ENCODE peak calls at places on chromosomes 5 and 9, in six cellular contexts. T, A, Q, N, X and Z are unnamed samples.

GRCh38 chr5:95861221-95861857 is 38.8 kb upstream of the GLRX start:
- DNase-seq in T (peak; percentile 92), A (peak; percentile 97), Q (peak; percentile 53), N (peak; percentile 90), X (peak; percentile 20), Z (no peak)

GRCh38 chr9:108671156-108671555 is 184.6 kb downstream of the ACTL7B start:
- DNase-seq in T (no peak), A (peak; percentile 65), Q (no peak), N (peak; percentile 45), X (no peak), Z (no peak)

GRCh38 chr5:139925650-139926640 is 117.2 kb downstream of the NRG2 start:
- DNase-seq in T (no peak), A (no peak), Q (no peak), N (no peak), X (no peak), Z (no peak)

GRCh38 chr9:132744881-132745761 is 74.9 kb downstream of the GTF3C4 start:
- DNase-seq in T (no peak), A (peak; percentile 25), Q (no peak), N (no peak), X (no peak), Z (no peak)

GRCh38 chr5:111930905-111931461 is 174.0 kb upstream of the NREP start:
- DNase-seq in T (no peak), A (peak; percentile 85), Q (no peak), N (no peak), X (no peak), Z (no peak)

GRCh38 chr9:92590386-92590785 is 54.6 kb upstream of the ECM2 start:
- DNase-seq in T (peak; percentile 82), A (peak; percentile 62), Q (peak; percentile 53), N (no peak), X (no peak), Z (no peak)

GRCh38 chr9:101387871-101388506 is 3.2 kb upstream of the BAAT start:
- DNase-seq in T (no peak), A (peak; percentile 75), Q (no peak), N (peak; percentile 82), X (peak; percentile 54), Z (no peak)

GRCh38 chr5:122076669-122077450 is 1.2 kb downstream of the LOX start:
- DNase-seq in T (peak; percentile 88), A (peak; percentile 83), Q (peak; percentile 81), N (peak; percentile 73), X (no peak), Z (peak; percentile 69)

GRCh38 chr5:151688406-151688805 is 1.7 kb upstream of the SPARC start:
- DNase-seq in T (peak; percentile 10), A (no peak), Q (no peak), N (no peak), X (no peak), Z (no peak)

GRCh38 chr5:66987949-66988838 is 208.4 kb downstream of the CD180 start:
- DNase-seq in T (no peak), A (peak; percentile 68), Q (no peak), N (peak; percentile 40), X (peak; percentile 55), Z (no peak)

GRCh38 chr5:141664733-141665461 is 13.7 kb upstream of the FCHSD1 start:
- DNase-seq in T (peak; percentile 71), A (peak; percentile 69), Q (peak; percentile 86), N (peak; percentile 69), X (peak; percentile 80), Z (peak; percentile 89)

GRCh38 chr5:20286512-20286911 is 298.5 kb upstream of the CDH18 start:
- DNase-seq in T (no peak), A (peak; percentile 55), Q (no peak), N (peak; percentile 62), X (no peak), Z (no peak)

GRCh38 chr9:107707419-107707837 is 217.9 kb upstream of the KLF4 start:
- DNase-seq in T (no peak), A (peak; percentile 86), Q (no peak), N (peak; percentile 28), X (no peak), Z (no peak)

GRCh38 chr9:127676636-127677035 is 30.2 kb upstream of the CFAP157 start:
- DNase-seq in T (no peak), A (peak; percentile 17), Q (no peak), N (no peak), X (no peak), Z (no peak)

GRCh38 chr5:135253601-135254165 is 145.3 kb downstream of the MACROH2A1 start:
- DNase-seq in T (no peak), A (no peak), Q (no peak), N (no peak), X (no peak), Z (no peak)

GRCh38 chr5:163915481-163915961 is 410.1 kb downstream of the MAT2B start:
- DNase-seq in T (no peak), A (no peak), Q (peak; percentile 52), N (no peak), X (peak; percentile 93), Z (no peak)

GRCh38 chr5:44002381-44002901 is 386.8 kb downstream of the FGF10 start:
- DNase-seq in T (no peak), A (peak; percentile 49), Q (no peak), N (peak; percentile 61), X (no peak), Z (peak; percentile 81)

GRCh38 chr5:89123607-89124006 is 240.6 kb upstream of the MEF2C start:
- DNase-seq in T (no peak), A (no peak), Q (no peak), N (no peak), X (no peak), Z (no peak)

DNA sequence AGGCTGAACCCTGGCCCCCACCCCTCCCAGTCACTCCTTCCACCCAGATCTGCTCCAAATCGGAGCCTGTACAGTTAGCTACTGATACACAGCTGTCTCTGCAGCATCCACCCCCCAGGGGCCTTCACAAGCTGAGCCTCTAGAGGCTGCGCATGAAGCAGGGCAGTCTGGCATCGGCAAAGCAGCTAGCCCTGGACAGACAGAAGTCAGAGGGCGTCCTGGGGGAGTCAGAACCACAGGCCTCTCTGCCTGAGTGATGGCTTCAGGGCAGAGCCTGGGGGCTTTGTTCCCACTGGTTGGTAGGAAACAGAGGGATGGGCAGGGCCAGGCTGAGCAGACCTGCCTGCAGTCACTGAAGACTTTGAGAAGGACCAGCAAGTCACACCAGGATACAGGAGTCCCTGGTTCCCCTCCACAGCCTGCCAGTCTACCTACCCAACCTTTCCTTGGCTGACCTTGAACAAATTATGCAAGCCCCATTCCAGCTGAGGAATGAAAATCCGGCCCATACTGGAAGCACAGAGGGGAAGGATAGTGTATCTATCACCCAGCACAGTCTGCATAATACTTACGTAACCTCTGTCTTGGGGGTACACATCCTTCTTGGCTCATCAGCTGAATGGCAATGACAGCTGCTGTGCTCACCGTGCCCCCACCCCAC is 8.7 kb downstream of the VDAC1 start:
- DNase-seq in T (no peak), A (no peak), Q (no peak), N (no peak), X (no peak), Z (no peak)
- H3K4me1 ChIP-seq in T (peaks cover 74% of the 10 kb centered on the region), A (peaks cover 44% of the 10 kb centered on the region), Q (peaks cover 45% of the 10 kb centered on the region), N (peaks cover 78% of the 10 kb centered on the region), X (peaks cover 59% of the 10 kb centered on the region), Z (peaks cover 56% of the 10 kb centered on the region)

DNA sequence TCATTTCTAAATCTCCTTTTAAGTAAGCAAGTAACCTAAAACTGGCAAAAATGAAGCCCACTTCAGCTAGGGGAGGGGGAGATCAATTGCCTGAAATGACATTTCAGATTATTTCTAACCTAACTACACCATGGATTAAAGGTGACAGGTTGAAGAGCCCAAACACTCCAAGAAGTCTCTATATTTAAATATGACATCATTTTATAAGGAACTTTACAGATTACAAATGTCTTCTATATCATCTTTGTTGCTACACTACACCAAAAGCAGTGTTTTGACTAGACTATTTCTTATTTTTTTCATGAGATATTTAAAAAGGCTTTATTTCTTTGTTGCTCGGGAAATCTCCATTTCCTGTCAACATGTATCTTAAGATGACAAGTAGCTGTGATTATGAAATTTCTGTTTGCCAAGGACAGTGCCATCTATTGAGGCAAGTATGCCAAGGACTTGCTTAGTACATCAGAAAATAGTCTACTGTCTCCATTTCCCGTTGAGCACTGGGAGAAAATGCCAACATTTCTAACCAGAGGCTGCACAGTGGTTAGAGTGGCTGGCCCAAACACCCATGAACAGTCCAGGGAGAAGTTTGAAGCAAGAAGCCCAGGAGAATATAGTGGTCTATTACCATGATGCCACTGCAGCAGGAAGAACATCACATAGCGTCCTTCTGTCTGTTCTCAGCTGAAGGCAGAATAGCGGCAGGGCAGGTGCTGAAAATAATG is 93.4 kb upstream of the ITGA2 start:
- DNase-seq in T (no peak), A (peak; percentile 9), Q (no peak), N (peak; percentile 14), X (no peak), Z (no peak)
- H3K4me3 ChIP-seq in T (no peak overlapping the region), A (no peak overlapping the region), Q (no peak overlapping the region), N (no peak overlapping the region), X (no peak overlapping the region), Z (no peak overlapping the region)

DNA sequence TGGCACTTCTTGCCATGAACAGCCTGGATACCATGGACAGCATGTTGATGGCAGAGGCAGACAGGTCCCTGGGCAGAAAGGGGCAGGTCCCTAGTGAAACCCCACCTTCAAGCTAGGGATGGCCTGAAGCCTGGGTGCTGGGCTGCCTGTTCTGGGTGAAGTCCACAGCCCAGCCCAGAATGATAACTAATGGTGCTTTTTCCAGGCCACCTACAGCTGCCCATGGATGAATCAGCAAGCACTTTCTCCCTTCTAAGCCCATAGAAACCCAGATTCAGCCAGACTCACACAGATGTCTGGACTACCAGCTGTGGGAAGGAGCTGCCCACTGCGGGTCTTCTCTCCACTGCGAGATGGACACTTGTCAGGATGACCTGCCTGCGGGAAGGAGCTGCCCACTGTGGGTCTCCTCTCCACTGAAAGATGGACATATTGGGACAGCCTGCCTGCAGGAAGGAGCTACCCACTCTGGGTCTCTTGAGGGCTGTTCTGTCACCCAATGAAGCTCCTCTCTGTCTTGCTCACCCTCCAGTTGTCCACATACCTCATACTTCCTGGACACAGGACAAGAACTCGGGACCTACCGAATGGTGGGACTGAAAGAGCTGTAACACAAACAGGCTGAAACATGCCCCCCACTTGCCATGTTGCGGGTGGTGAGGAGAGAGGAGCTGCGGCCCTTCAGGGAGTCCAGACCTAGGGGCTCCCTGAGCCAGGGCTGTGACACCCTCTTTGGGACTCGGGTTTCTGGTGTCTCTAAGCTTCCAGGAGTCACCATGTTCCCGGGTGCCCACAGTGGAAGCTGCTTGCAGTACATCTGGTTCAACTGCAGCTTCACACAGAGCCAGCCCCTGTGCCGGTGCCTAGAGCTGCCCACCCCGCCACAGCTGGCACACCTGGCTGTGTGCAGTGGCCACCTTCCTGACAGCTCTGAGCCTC is 60.7 kb upstream of the SYNPO start:
- DNase-seq in T (no peak), A (peak; percentile 35), Q (peak; percentile 39), N (no peak), X (no peak), Z (no peak)
- H3K4me1 ChIP-seq in T (no peaks in the 10 kb centered on the region), A (no peaks in the 10 kb centered on the region), Q (peaks cover 18% of the 10 kb centered on the region), N (peaks cover 4% of the 10 kb centered on the region), X (no peaks in the 10 kb centered on the region), Z (peaks cover 7% of the 10 kb centered on the region)

GRCh38 chr5:72566746-72567145 is 59.5 kb upstream of the ZNF366 start:
- DNase-seq in T (no peak), A (no peak), Q (no peak), N (no peak), X (no peak), Z (no peak)

GRCh38 chr5:72569423-72569939 is 62.3 kb upstream of the ZNF366 start:
- DNase-seq in T (no peak), A (no peak), Q (no peak), N (no peak), X (no peak), Z (no peak)

DNA sequence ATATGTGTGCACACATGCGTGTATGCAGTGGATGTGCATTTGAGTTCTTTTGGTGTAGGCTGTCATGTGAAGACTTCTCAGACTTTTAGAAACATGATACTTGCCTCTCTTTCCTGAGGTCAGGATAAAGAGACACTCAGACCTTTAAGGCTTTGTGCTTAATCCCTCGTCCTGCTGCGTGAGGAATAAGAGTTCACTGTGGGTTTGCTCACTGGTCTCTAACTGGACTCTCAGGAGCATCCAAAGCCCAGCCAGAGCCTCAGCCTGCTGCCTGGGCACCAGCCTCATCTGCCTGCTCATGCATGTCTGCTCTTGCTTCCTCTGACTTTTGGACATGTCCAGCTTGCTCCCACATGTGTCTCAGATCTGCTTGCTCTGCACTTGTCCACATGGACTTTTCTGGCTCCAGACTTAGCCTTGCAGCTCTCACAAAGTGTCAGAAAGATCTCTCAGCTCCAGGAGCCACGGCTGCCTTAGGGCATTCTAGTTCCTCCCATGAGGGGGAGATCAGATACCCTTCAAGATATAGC is 65.1 kb upstream of the ZNF366 start:
- DNase-seq in T (no peak), A (no peak), Q (no peak), N (no peak), X (no peak), Z (no peak)
- H3K4me3 ChIP-seq in T (no peak overlapping the region), A (no peak overlapping the region), Q (no peak overlapping the region), N (no peak overlapping the region), X (no peak overlapping the region), Z (no peak overlapping the region)